ENCODE peak calls at places on chromosomes 4 and X, in ten cellular contexts. Q is WTC11; Z is SK-N-SH; T is stimulated activated CD8-positive, alpha-beta memory T cell treated with anti-CD3 and anti-CD28 coated beads, Interleukin-7, amount 100 ng/mL, for 1 hour; U is suprapubic skin; X is fibroblast of lung; N is hepatic stellate cell; I is esophagus muscularis mucosa; E is cardiac muscle cell; V is NCI-H2081. W is an unnamed sample.

GRCh38 chr4:86872135-86872534 is 20.1 kb downstream of the C4orf36 start:
- DNase-seq in Q (no peak), Z (no peak), T (no peak), U (no peak), X (no peak), N (no peak), I (no peak), E (no peak), V (no peak), W (no peak)

GRCh38 chr4:14022428-14022827 is 394.9 kb upstream of the BOD1L1 start:
- DNase-seq in Q (no peak), Z (no peak), T (no peak), U (no peak), X (peak), N (peak), I (no peak), E (no peak), V (no peak), W (peak)

GRCh38 chr4:21242163-21242562 is 541.9 kb downstream of the PACRGL start:
- DNase-seq in Q (no peak), Z (no peak), T (no peak), U (no peak), X (no peak), N (no peak), I (no peak), E (no peak), V (no peak), W (no peak)

GRCh38 chrX:36436286-36436860 is 516.8 kb downstream of the CFAP47 start:
- DNase-seq in Q (no peak), Z (no peak), T (no peak), U (no peak), X (peak), N (no peak), I (no peak), E (no peak), V (no peak), W (no peak)

GRCh38 chr4:94354474-94354896 is 11.8 kb upstream of the HPGDS start:
- DNase-seq in Q (no peak), Z (no peak), T (no peak), U (no peak), X (no peak), N (no peak), I (no peak), E (no peak), V (no peak), W (no peak)

GRCh38 chr4:53929955-53930798 is 134.2 kb downstream of the CHIC2 start:
- DNase-seq in Q (peak), Z (peak), T (peak), U (peak), X (peak), N (peak), I (no peak), E (peak), V (peak), W (peak)

GRCh38 chr4:16269742-16270522 is 43.7 kb upstream of the TAPT1 start:
- DNase-seq in Q (no peak), Z (no peak), T (no peak), U (no peak), X (peak), N (peak), I (no peak), E (no peak), V (no peak), W (no peak)

GRCh38 chr4:173958445-173958844 is 325.0 kb downstream of the FBXO8 start:
- DNase-seq in Q (no peak), Z (no peak), T (no peak), U (no peak), X (peak), N (peak), I (no peak), E (no peak), V (no peak), W (peak)

GRCh38 chr4:146330392-146330791 is 116.1 kb downstream of the REELD1 start:
- DNase-seq in Q (no peak), Z (no peak), T (no peak), U (no peak), X (peak), N (no peak), I (no peak), E (no peak), V (no peak), W (no peak)

GRCh38 chr4:10656988-10657387 is 27.6 kb downstream of the CLNK start:
- DNase-seq in Q (no peak), Z (no peak), T (no peak), U (no peak), X (peak), N (no peak), I (no peak), E (no peak), V (no peak), W (no peak)

GRCh38 chr4:61984260-61984909 is 784.3 kb downstream of the ADGRL3 start:
- DNase-seq in Q (peak), Z (no peak), T (no peak), U (no peak), X (no peak), N (no peak), I (no peak), E (no peak), V (no peak), W (no peak)

GRCh38 chrX:108139303-108139702 is 47.7 kb downstream of the ATG4A start:
- DNase-seq in Q (peak), Z (peak), T (no peak), U (no peak), X (peak), N (no peak), I (no peak), E (no peak), V (no peak), W (peak)

W was measured in AG08396.